ENCODE peak calls at places on chromosomes 7 and 10, in seven cellular contexts. One of them, this sample, is unnamed.

GRCh38 chr7:11193131-11193867 is 219.6 kb downstream of the PHF14 start:
- DNase-seq in uterus: no peak
- DNase-seq in testis: no peak
- DNase-seq in body of pancreas: no peak
- DNase-seq in A549: no peak
- DNase-seq in IMR-90: no peak
- DNase-seq in adrenal gland: peak
- DNase-seq in this sample: no peak

GRCh38 chr10:15427836-15428414 is 56.8 kb upstream of the FAM171A1 start:
- DNase-seq in uterus: no peak
- DNase-seq in testis: no peak
- DNase-seq in body of pancreas: no peak
- DNase-seq in A549: peak
- DNase-seq in IMR-90: peak
- DNase-seq in adrenal gland: no peak
- DNase-seq in this sample: peak

GRCh38 chr10:5888843-5889623 is 660 bp downstream of the ANKRD16 start:
- DNase-seq in uterus: no peak
- DNase-seq in testis: peak
- DNase-seq in body of pancreas: peak
- DNase-seq in A549: peak
- DNase-seq in IMR-90: no peak
- DNase-seq in adrenal gland: peak
- DNase-seq in this sample: peak

GRCh38 chr7:139105037-139105382 is 4.5 kb downstream of the ZC3HAV1 start:
- DNase-seq in uterus: no peak
- DNase-seq in testis: no peak
- DNase-seq in body of pancreas: no peak
- DNase-seq in A549: no peak
- DNase-seq in IMR-90: no peak
- DNase-seq in adrenal gland: no peak
- DNase-seq in this sample: peak

GRCh38 chr10:44513592-44513991 is 128.7 kb upstream of the CXCL12 start:
- DNase-seq in uterus: peak
- DNase-seq in testis: no peak
- DNase-seq in body of pancreas: no peak
- DNase-seq in A549: no peak
- DNase-seq in IMR-90: peak
- DNase-seq in adrenal gland: no peak
- DNase-seq in this sample: no peak

GRCh38 chr10:5480162-5480931 is 19.0 kb downstream of the CALML5 start:
- DNase-seq in uterus: no peak
- DNase-seq in testis: no peak
- DNase-seq in body of pancreas: no peak
- DNase-seq in A549: no peak
- DNase-seq in IMR-90: no peak
- DNase-seq in adrenal gland: no peak
- DNase-seq in this sample: no peak

GRCh38 chr7:30930621-30931020 is 19.0 kb downstream of the AQP1 start:
- DNase-seq in uterus: peak
- DNase-seq in testis: peak
- DNase-seq in body of pancreas: peak
- DNase-seq in A549: no peak
- DNase-seq in IMR-90: no peak
- DNase-seq in adrenal gland: no peak
- DNase-seq in this sample: no peak

GRCh38 chr7:107667341-107667740 is 6.7 kb downstream of the SLC26A4 start:
- DNase-seq in uterus: no peak
- DNase-seq in testis: no peak
- DNase-seq in body of pancreas: no peak
- DNase-seq in A549: no peak
- DNase-seq in IMR-90: no peak
- DNase-seq in adrenal gland: no peak
- DNase-seq in this sample: no peak

GRCh38 chr7:108347616-108348015 is 108.6 kb downstream of the NRCAM start:
- DNase-seq in uterus: no peak
- DNase-seq in testis: no peak
- DNase-seq in body of pancreas: no peak
- DNase-seq in A549: peak
- DNase-seq in IMR-90: peak
- DNase-seq in adrenal gland: peak
- DNase-seq in this sample: no peak

GRCh38 chr7:40058027-40058426 is 76.4 kb downstream of the MPLKIP start:
- DNase-seq in uterus: no peak
- DNase-seq in testis: no peak
- DNase-seq in body of pancreas: no peak
- DNase-seq in A549: no peak
- DNase-seq in IMR-90: no peak
- DNase-seq in adrenal gland: no peak
- DNase-seq in this sample: no peak

DNA sequence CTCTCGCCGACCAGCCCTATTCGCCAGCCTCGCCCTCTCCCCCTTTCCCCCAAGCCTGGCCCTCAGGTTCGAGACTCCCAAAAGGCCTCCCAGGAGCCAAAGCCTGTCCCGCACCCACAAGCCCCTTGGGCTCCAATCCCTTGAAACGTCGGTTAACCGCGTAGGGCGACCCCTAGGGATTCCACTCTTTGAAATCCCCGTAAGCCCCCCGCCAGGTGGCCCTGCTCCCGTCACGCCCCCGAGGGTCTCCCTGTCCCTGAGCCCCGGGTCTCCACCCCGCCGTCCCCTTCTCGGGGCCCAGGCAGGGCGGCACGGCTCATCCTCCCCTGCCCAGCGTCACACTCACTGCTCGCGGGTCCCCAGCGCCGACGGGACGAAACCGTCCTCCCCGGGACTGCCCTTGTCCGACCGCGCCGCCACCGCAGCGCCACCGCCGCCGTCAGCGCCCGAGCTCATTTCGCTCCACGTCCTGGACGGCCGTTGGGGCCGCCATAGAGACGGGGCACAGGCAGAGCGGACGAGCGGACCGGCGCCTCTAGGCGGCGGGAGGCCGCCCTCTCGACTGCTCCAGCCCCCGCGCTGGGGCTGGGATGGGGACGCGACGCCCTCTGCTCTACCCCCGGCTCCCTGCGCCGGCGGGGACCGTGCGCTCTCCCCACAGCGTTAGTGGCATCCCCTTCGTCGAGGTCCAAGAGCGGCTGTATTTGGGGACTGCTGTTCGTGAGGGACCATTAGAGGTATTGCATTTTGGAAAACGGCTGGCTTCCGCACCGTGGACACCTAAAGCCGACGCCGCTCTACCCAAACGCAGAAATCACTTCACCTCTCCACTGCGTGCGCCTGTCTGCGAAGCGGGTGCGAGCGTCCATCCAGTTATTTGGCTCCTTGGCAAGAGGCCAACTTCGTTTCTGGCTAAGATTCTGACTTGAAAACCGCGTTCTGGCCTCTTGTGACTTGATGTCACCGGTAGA is at the start of gene EEF1AKMT2:
- DNase-seq in uterus: peak
- DNase-seq in testis: peak
- DNase-seq in body of pancreas: peak
- DNase-seq in A549: peak
- DNase-seq in IMR-90: peak
- DNase-seq in adrenal gland: peak
- DNase-seq in this sample: peak
- TF ChIP-seq POLR2A in uterus: peak
- TF ChIP-seq POLR2A in testis: no peak
- TF ChIP-seq POLR2A in body of pancreas: peak
- TF ChIP-seq POLR2A in A549: peak
- TF ChIP-seq POLR2A in IMR-90: peak
- TF ChIP-seq POLR2A in adrenal gland: peak
- TF ChIP-seq POLR2A in this sample: peak

GRCh38 chr10:16436367-16436757 is 448 bp upstream of the PTER start:
- DNase-seq in uterus: no peak
- DNase-seq in testis: peak
- DNase-seq in body of pancreas: no peak
- DNase-seq in A549: no peak
- DNase-seq in IMR-90: no peak
- DNase-seq in adrenal gland: no peak
- DNase-seq in this sample: no peak

GRCh38 chr10:16437540-16437894 is 707 bp downstream of the PTER start:
- DNase-seq in uterus: no peak
- DNase-seq in testis: no peak
- DNase-seq in body of pancreas: no peak
- DNase-seq in A549: no peak
- DNase-seq in IMR-90: no peak
- DNase-seq in adrenal gland: no peak
- DNase-seq in this sample: no peak

GRCh38 chr10:16439294-16439693 is 2.5 kb downstream of the PTER start:
- DNase-seq in uterus: no peak
- DNase-seq in testis: no peak
- DNase-seq in body of pancreas: no peak
- DNase-seq in A549: no peak
- DNase-seq in IMR-90: no peak
- DNase-seq in adrenal gland: no peak
- DNase-seq in this sample: peak

GRCh38 chr10:16440396-16441105 is 3.7 kb downstream of the PTER start:
- DNase-seq in uterus: no peak
- DNase-seq in testis: no peak
- DNase-seq in body of pancreas: peak
- DNase-seq in A549: no peak
- DNase-seq in IMR-90: no peak
- DNase-seq in adrenal gland: no peak
- DNase-seq in this sample: no peak

GRCh38 chr10:16436758-16437539 is at the start of gene PTER:
- DNase-seq in uterus: peak
- DNase-seq in testis: peak
- DNase-seq in body of pancreas: peak
- DNase-seq in A549: peak
- DNase-seq in IMR-90: peak
- DNase-seq in adrenal gland: peak
- DNase-seq in this sample: peak
- TF ChIP-seq POLR2A in uterus: peak
- TF ChIP-seq POLR2A in testis: no peak
- TF ChIP-seq POLR2A in body of pancreas: peak
- TF ChIP-seq POLR2A in A549: peak
- TF ChIP-seq POLR2A in IMR-90: no peak
- TF ChIP-seq POLR2A in adrenal gland: peak
- TF ChIP-seq POLR2A in this sample: peak

GRCh38 chr7:142808461-142808801 is 37.7 kb downstream of the PRSS2 start:
- DNase-seq in uterus: no peak
- DNase-seq in testis: no peak
- DNase-seq in body of pancreas: no peak
- DNase-seq in A549: no peak
- DNase-seq in IMR-90: no peak
- DNase-seq in adrenal gland: no peak
- DNase-seq in this sample: no peak

GRCh38 chr7:142806957-142807356 is 36.2 kb downstream of the PRSS2 start:
- DNase-seq in uterus: no peak
- DNase-seq in testis: no peak
- DNase-seq in body of pancreas: no peak
- DNase-seq in A549: no peak
- DNase-seq in IMR-90: no peak
- DNase-seq in adrenal gland: no peak
- DNase-seq in this sample: no peak

GRCh38 chr7:142807855-142808460 is 37.2 kb downstream of the PRSS2 start:
- DNase-seq in uterus: no peak
- DNase-seq in testis: no peak
- DNase-seq in body of pancreas: no peak
- DNase-seq in A549: no peak
- DNase-seq in IMR-90: peak
- DNase-seq in adrenal gland: no peak
- DNase-seq in this sample: no peak

GRCh38 chr7:142809671-142810070 is 38.9 kb downstream of the PRSS2 start:
- DNase-seq in uterus: no peak
- DNase-seq in testis: no peak
- DNase-seq in body of pancreas: no peak
- DNase-seq in A549: no peak
- DNase-seq in IMR-90: no peak
- DNase-seq in adrenal gland: no peak
- DNase-seq in this sample: no peak

DNA sequence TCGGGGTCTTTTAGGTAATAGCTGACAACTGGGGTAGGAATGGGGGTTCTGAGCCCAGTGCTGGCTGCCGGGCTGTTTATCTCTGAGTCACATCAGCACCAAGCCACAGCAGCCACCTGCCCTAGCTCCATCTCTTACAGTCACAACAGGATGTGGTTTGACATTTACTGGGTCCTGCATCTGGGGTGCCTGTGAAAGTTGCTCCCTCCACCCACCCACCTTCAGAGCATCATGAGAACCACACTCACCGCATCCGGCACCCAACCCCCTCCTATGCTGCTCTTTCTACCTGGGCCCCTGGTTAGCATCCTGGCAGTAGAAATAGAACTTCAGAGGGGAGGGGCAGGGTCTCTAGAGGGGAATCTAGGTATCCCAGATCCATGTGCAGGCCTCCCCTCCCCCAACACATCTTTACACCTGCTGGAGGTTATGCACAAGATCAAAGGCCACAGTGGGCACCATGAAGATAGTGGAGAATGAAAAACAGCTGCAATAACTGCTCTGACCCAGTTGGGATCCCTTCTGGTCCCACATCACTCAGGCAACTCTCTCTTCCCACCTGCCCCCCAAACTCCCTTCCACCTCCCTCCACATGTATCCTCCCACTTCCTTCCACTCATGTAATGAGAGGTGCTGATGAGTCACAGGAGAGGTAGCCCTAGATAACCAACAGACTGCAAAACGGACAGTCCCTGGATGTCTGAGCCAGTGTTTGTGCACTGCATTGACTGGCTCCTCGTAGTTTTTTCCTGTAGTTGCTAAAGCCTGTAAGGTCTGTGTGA is 38.2 kb downstream of the PRSS2 start:
- DNase-seq in uterus: no peak
- DNase-seq in testis: no peak
- DNase-seq in body of pancreas: no peak
- DNase-seq in A549: no peak
- DNase-seq in IMR-90: peak
- DNase-seq in adrenal gland: no peak
- DNase-seq in this sample: peak
- TF ChIP-seq POLR2A in uterus: no peak
- TF ChIP-seq POLR2A in testis: no peak
- TF ChIP-seq POLR2A in body of pancreas: no peak
- TF ChIP-seq POLR2A in A549: no peak
- TF ChIP-seq POLR2A in IMR-90: no peak
- TF ChIP-seq POLR2A in adrenal gland: no peak
- TF ChIP-seq POLR2A in this sample: no peak

GRCh38 chr10:43408710-43409384 is at the start of gene HNRNPF:
- DNase-seq in uterus: peak
- DNase-seq in testis: peak
- DNase-seq in body of pancreas: peak
- DNase-seq in A549: peak
- DNase-seq in IMR-90: peak
- DNase-seq in adrenal gland: peak
- DNase-seq in this sample: peak

GRCh38 chr10:43410345-43410744 is 1.4 kb upstream of the HNRNPF start:
- DNase-seq in uterus: no peak
- DNase-seq in testis: no peak
- DNase-seq in body of pancreas: no peak
- DNase-seq in A549: no peak
- DNase-seq in IMR-90: no peak
- DNase-seq in adrenal gland: no peak
- DNase-seq in this sample: no peak

GRCh38 chr10:43407576-43408330 is 1.2 kb downstream of the HNRNPF start:
- DNase-seq in uterus: peak
- DNase-seq in testis: peak
- DNase-seq in body of pancreas: peak
- DNase-seq in A549: peak
- DNase-seq in IMR-90: peak
- DNase-seq in adrenal gland: peak
- DNase-seq in this sample: peak

GRCh38 chr10:43408331-43408709 is 666 bp downstream of the HNRNPF start:
- DNase-seq in uterus: no peak
- DNase-seq in testis: no peak
- DNase-seq in body of pancreas: no peak
- DNase-seq in A549: no peak
- DNase-seq in IMR-90: no peak
- DNase-seq in adrenal gland: no peak
- DNase-seq in this sample: no peak

GRCh38 chr10:43409385-43410109 is 561 bp upstream of the HNRNPF start:
- DNase-seq in uterus: no peak
- DNase-seq in testis: peak
- DNase-seq in body of pancreas: no peak
- DNase-seq in A549: peak
- DNase-seq in IMR-90: no peak
- DNase-seq in adrenal gland: peak
- DNase-seq in this sample: peak
- TF ChIP-seq POLR2A in uterus: no peak
- TF ChIP-seq POLR2A in testis: no peak
- TF ChIP-seq POLR2A in body of pancreas: no peak
- TF ChIP-seq POLR2A in A549: peak
- TF ChIP-seq POLR2A in IMR-90: no peak
- TF ChIP-seq POLR2A in adrenal gland: no peak
- TF ChIP-seq POLR2A in this sample: peak